ENCODE peak calls at places on chromosomes 16 and 17, in five cellular contexts. W is A549, Z is K562, F is GM12878, X is HepG2. E is an unnamed sample.

GRCh38 chr16:73956592-73957495 is 339.8 kb upstream of the PSMD7 start:
- DNase-seq in X (peak), W (peak), Z (peak), F (peak), E (peak)

GRCh38 chr17:12967962-12968361 is 49.9 kb downstream of the ELAC2 start:
- DNase-seq in Z (no peak), W (no peak), X (no peak), F (no peak), E (no peak)

GRCh38 chr17:17682737-17683675 is 1.7 kb downstream of the RAI1 start:
- DNase-seq in Z (peak), W (peak), X (no peak), F (no peak), E (peak)

GRCh38 chr16:1093284-1094123 is 2.5 kb downstream of the C1QTNF8 start:
- DNase-seq in W (peak), X (peak), F (no peak), Z (peak), E (peak)

GRCh38 chr17:32125848-32126153 is 16.5 kb upstream of the RHOT1 start:
- DNase-seq in F (no peak), X (no peak), Z (no peak), W (no peak), E (no peak)

GRCh38 chr16:89343501-89344291 is 126.2 kb downstream of the ZNF778 start:
- DNase-seq in W (no peak), Z (no peak), F (no peak), X (no peak), E (no peak)

GRCh38 chr16:77469639-77470038 is 34.8 kb upstream of the ADAMTS18 start:
- DNase-seq in Z (no peak), X (no peak), W (no peak), F (no peak), E (no peak)

GRCh38 chr17:61410555-61411089 is 11.0 kb downstream of the TBX2 start:
- DNase-seq in W (peak), F (no peak), Z (no peak), X (no peak), E (peak)

GRCh38 chr16:890217-890616 is 80.6 kb downstream of the LMF1 start:
- DNase-seq in Z (peak), W (no peak), F (no peak), X (no peak), E (no peak)

GRCh38 chr17:64097196-64097936 is 32.6 kb downstream of the ERN1 start:
- DNase-seq in Z (no peak), F (no peak), X (no peak), W (no peak), E (no peak)

GRCh38 chr17:2215616-2216364 is 87.8 kb downstream of the SMG6 start:
- DNase-seq in X (no peak), W (no peak), F (no peak), Z (no peak), E (peak)

DNA sequence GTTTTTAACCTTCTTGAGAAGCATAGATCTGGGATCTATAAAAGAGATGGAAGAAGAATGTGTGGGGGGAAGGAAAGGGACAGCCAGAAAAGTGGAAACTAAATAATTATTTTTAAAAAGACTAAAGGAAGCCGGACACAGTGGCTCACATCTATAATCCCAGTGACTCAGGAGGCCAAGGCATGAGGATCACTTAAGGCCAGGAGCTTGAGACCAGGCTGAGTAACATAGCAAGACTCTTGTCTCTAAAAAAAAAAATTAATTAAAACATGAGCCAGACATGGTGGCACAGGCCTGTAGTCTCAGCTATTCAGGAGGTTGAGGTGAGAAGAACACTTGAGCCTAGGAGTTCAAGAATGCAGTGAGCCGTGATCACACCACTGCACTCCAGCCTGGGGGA is 335.1 kb downstream of the GRIN2A start:
- DNase-seq in F (no peak), Z (no peak), W (no peak), X (no peak), E (no peak)
- TF ChIP-seq JUNB in F (no peak), Z (no peak), W (no peak), X (no peak), E (no peak)

GRCh38 chr17:37506678-37507077 is 17.0 kb downstream of the DUSP14 start:
- DNase-seq in X (peak), W (peak), F (no peak), Z (peak), E (peak)
- TF ChIP-seq CTCF in X (peak), W (peak), F (peak), Z (peak), E (peak)

GRCh38 chr17:28347261-28347891 is 10.0 kb downstream of the POLDIP2 start:
- DNase-seq in Z (no peak), W (no peak), X (no peak), F (no peak), E (no peak)
- TF ChIP-seq JUNB in Z (no peak), W (no peak), X (no peak), F (no peak), E (no peak)

DNA sequence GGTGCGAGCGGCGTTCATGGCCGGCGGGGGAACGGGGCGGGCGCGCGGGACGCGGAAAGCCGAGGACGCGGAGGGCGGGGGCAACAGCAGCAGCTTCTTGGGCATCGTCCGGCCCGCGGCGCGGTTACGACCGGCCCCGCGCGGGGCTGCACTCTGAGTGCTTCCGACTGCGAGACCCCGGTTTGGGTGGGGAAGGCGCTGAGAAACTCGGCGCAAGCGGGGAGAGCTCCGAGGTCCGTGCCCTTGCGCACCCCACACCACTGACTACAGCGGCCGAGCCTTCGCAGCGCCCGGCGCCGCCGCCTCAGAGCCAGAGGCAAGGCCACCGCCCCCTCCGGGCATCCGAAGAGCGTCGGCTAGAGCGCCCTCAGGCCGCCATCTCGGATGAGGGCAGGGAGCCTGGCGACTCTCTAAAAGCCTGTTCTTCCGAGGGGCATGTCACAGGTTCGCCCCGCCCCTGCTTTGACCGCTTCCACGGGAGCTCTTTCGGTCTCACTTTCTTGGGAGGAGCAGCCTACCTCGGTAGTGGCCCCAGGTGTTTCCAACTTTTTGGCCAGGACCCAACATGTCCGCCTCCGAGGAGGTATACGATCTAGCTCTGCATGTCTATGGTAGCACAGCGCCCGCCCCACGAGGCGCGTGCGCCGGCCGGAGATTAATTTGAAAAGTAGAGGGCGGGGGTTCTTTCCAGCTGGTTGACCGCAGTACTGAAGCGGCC is at the start of gene PRPSAP1:
- DNase-seq in W (peak), Z (peak), X (peak), F (peak), E (peak)
- TF ChIP-seq CTCF in W (no peak), Z (no peak), X (peak), F (no peak), E (no peak)